ENCODE peak calls at places on chromosome 2, in five cellular contexts. I, Z, A, N and J are unnamed samples.

GRCh38 chr2:70214958-70215357 is 24.1 kb upstream of the C2orf42 start:
- DNase-seq in I (no peak), Z (no peak), A (no peak), N (no peak), J (no peak)

GRCh38 chr2:110678457-110679336 is 834 bp upstream of the BUB1 start:
- DNase-seq in I (no peak), Z (peak; percentile 57), A (no peak), N (peak; percentile 32), J (peak; percentile 27)

GRCh38 chr2:202885190-202885589 is 13.6 kb upstream of the ICA1L start:
- DNase-seq in I (no peak), Z (no peak), A (no peak), N (no peak), J (no peak)

GRCh38 chr2:85886585-85886984 is 2.2 kb downstream of the ST3GAL5 start:
- DNase-seq in I (peak; percentile 90), Z (peak; percentile 72), A (no peak), N (peak; percentile 31), J (no peak)

GRCh38 chr2:11787991-11788390 is 41.6 kb downstream of the LPIN1 start:
- DNase-seq in I (no peak), Z (no peak), A (no peak), N (no peak), J (no peak)

GRCh38 chr2:161039071-161039470 is 121.2 kb upstream of the TANK start:
- DNase-seq in I (no peak), Z (no peak), A (no peak), N (no peak), J (no peak)

GRCh38 chr2:235520787-235521186 is 26.9 kb downstream of the AGAP1 start:
- DNase-seq in I (no peak), Z (no peak), A (no peak), N (no peak), J (no peak)

GRCh38 chr2:83081835-83082522 is 1377.1 kb downstream of the SUCLG1 start:
- DNase-seq in I (no peak), Z (no peak), A (no peak), N (no peak), J (no peak)

GRCh38 chr2:212606232-212606631 is 67.6 kb upstream of the ERBB4 start:
- DNase-seq in I (no peak), Z (no peak), A (no peak), N (no peak), J (no peak)

GRCh38 chr2:148756292-148756975 is 111.9 kb downstream of the EPC2 start:
- DNase-seq in I (no peak), Z (no peak), A (no peak), N (no peak), J (no peak)

GRCh38 chr2:69177063-69177771 is 164.2 kb downstream of the ANTXR1 start:
- DNase-seq in I (peak; percentile 77), Z (peak; percentile 33), A (no peak), N (peak; percentile 20), J (peak; percentile 37)

GRCh38 chr2:144083211-144083610 is 436.7 kb downstream of the ZEB2 start:
- DNase-seq in I (peak; percentile 72), Z (no peak), A (no peak), N (no peak), J (no peak)

GRCh38 chr2:24454258-24454657 is 36.8 kb upstream of the NCOA1 start:
- DNase-seq in I (no peak), Z (no peak), A (no peak), N (peak; percentile 10), J (no peak)

GRCh38 chr2:196242131-196242620 is 70.8 kb upstream of the STK17B start:
- DNase-seq in I (no peak), Z (no peak), A (no peak), N (no peak), J (no peak)

GRCh38 chr2:15306706-15307105 is 254.4 kb downstream of the NBAS start:
- DNase-seq in I (no peak), Z (no peak), A (no peak), N (no peak), J (no peak)

GRCh38 chr2:10188211-10188610 is 65.7 kb downstream of the RRM2 start:
- DNase-seq in I (no peak), Z (no peak), A (no peak), N (peak; percentile 28), J (peak; percentile 51)

GRCh38 chr2:222318026-222318711 is 19.4 kb upstream of the PAX3 start:
- DNase-seq in I (no peak), Z (peak; percentile 78), A (no peak), N (peak; percentile 68), J (peak; percentile 72)

GRCh38 chr2:46831037-46831868 is 84.4 kb downstream of the MCFD2 start:
- DNase-seq in I (no peak), Z (no peak), A (no peak), N (no peak), J (no peak)

GRCh38 chr2:144211826-144212225 is 308.1 kb downstream of the ZEB2 start:
- DNase-seq in I (no peak), Z (no peak), A (no peak), N (no peak), J (no peak)

GRCh38 chr2:106104332-106105062 is 89.6 kb downstream of the UXS1 start:
- DNase-seq in I (no peak), Z (peak; percentile 66), A (no peak), N (peak; percentile 75), J (peak; percentile 74)

GRCh38 chr2:165648826-165649225 is 145.2 kb downstream of the GALNT3 start:
- DNase-seq in I (no peak), Z (no peak), A (no peak), N (no peak), J (no peak)

GRCh38 chr2:108927405-108927804 is 61.6 kb downstream of the EDAR start:
- DNase-seq in I (peak; percentile 30), Z (no peak), A (no peak), N (no peak), J (no peak)

GRCh38 chr2:73987109-73987947 is 2.6 kb downstream of the TET3 start:
- DNase-seq in I (no peak), Z (no peak), A (no peak), N (peak; percentile 72), J (peak; percentile 64)

GRCh38 chr2:226799976-226800940 is 638 bp upstream of the IRS1 start:
- DNase-seq in I (peak; percentile 62), Z (peak; percentile 30), A (no peak), N (peak; percentile 34), J (peak; percentile 32)

GRCh38 chr2:53802617-53803115 is 15.8 kb downstream of the ERLEC1 start:
- DNase-seq in I (no peak), Z (no peak), A (no peak), N (no peak), J (no peak)

GRCh38 chr2:61727746-61728145 is 126.1 kb downstream of the FAM161A start:
- DNase-seq in I (no peak), Z (no peak), A (no peak), N (no peak), J (no peak)

GRCh38 chr2:156329922-156330726 is 2.4 kb downstream of the NR4A2 start:
- DNase-seq in I (no peak), Z (no peak), A (no peak), N (no peak), J (no peak)

GRCh38 chr2:197273485-197273884 is 37.1 kb downstream of the ANKRD44 start:
- DNase-seq in I (no peak), Z (no peak), A (no peak), N (peak; percentile 94), J (peak; percentile 90)

GRCh38 chr2:28390857-28391563 is 1.6 kb upstream of the FOSL2 start:
- DNase-seq in I (peak; percentile 93), Z (peak; percentile 84), A (no peak), N (peak; percentile 77), J (peak; percentile 81)

GRCh38 chr2:71796174-71796592 is 342.8 kb downstream of the DYSF start:
- DNase-seq in I (peak; percentile 86), Z (no peak), A (no peak), N (no peak), J (no peak)

DNA sequence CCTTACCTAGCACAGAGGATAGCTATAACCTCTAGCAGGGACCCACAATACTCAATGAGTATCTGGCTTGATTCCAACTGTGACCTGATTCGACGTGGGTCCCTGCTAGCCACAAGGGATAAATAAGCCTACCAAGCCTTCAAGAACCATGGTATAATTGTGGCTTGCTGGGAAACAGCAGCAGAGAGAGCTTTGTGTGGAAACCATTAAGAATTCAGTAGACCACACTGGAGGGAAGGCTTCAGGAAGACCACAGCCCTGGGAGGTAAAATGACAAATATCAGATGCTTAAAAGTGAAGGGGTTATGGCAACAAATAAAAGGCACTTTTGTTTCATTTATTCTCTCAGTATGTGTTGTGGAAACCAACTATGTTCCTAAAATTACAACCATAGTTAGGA is 82.6 kb upstream of the WIPF1 start:
- DNase-seq in I (no peak), Z (no peak), A (no peak), N (no peak), J (no peak)
- H3K27me3 ChIP-seq in I (no peaks in the 10 kb centered on the region), Z (no peaks in the 10 kb centered on the region), A (peaks cover 25% of the 10 kb centered on the region), N (no peaks in the 10 kb centered on the region), J (no peaks in the 10 kb centered on the region)

DNA sequence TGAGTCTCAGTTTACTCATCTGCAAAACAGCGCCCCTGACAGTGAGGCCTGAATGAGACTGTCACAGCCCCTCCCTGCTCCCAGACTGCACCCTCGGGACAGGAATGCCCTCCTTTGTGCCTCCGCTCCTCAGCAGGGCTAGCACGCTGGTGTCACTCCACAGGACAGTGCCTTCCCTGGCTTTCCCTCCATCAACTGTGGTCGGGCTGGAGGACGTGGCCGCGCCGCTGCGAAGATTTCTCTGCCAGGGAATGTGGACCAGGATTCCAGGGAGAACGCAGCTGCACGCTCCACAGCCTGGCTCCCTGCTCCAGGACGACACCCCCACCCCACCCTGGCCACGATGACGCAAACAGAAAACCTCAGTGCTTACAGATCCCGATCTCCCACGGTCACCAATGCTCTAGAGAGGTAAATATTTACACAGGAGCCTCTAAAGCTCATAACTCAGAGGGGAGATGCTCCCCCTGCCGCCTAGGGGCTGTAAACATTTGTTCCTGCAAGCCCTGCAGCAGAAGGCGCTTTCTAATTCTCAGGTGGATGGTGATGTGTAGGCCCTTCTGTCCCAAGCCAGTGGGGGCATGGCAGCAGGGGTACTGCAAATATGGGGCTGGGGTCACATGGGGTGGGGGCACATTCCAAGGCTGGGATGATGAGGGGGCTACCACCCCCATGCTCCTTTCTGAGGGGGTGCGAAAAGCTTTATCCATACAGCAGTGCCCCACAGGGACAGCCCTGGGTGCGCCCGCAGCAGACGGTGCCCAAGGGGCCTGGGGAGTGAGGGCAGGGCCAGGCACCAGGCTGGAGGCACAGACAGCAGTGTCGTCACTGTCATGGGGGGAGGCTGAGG is 12.4 kb downstream of the HS6ST1 start:
- DNase-seq in I (peak; percentile 79), Z (no peak), A (no peak), N (peak; percentile 65), J (peak; percentile 49)
- H3K4me3 ChIP-seq in I (no peak overlapping the region), Z (no peak overlapping the region), A (no peak overlapping the region), N (no peak overlapping the region), J (no peak overlapping the region)

GRCh38 chr2:43872151-43872550 is 33.4 kb downstream of the ABCG8 start:
- DNase-seq in I (no peak), Z (no peak), A (no peak), N (no peak), J (no peak)
- H3K27me3 ChIP-seq in I (no peaks in the 10 kb centered on the region), Z (no peaks in the 10 kb centered on the region), A (peaks cover 81% of the 10 kb centered on the region), N (peaks cover 5% of the 10 kb centered on the region), J (peaks cover 4% of the 10 kb centered on the region)

DNA sequence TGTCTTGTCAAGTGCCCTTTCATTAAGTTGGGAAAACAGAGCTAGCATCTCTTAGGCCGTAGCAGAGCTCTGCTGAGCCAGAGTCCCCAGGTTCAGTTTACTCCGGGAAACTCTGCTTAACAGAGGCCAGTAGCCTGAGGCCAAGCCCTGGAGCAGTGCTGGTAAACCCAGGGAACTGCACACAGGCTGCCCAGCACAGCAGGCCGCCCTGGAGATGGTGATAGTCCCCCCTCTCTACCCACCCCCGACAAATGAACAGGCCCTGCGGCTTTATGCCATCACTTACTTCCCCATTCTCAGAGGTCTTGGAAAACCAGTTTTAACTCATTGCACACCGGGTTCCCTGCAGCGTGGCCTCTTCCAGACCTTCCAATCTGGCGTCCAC is 3.5 kb downstream of the CNNM4 start:
- DNase-seq in I (no peak), Z (no peak), A (no peak), N (peak; percentile 35), J (peak; percentile 34)
- H3K4me3 ChIP-seq in I (no peak overlapping the region), Z (no peak overlapping the region), A (peak overlapping the region; percentile 22), N (no peak overlapping the region), J (peak overlapping the region; percentile 66)